ENCODE peak calls at places on chromosomes 6 and 20, in ten cellular contexts. B is GM12865, Y is coronary artery, O is ovary, S is foreskin fibroblast, G is aorta, C is fibroblast of lung, E is HCT116, U is upper lobe of right lung, I is brain microvascular endothelial cell. M is an unnamed sample.

GRCh38 chr6:36427781-36428345 is 14.8 kb downstream of the PXT1 start:
- DNase-seq in B (no peak), Y (no peak), O (no peak), S (peak; percentile 33), G (no peak), C (peak; percentile 28), E (no peak), U (no peak), I (peak; percentile 42), M (no peak)

GRCh38 chr6:25254671-25255070 is 24.5 kb upstream of the CARMIL1 start:
- DNase-seq in B (no peak), Y (no peak), O (no peak), S (peak; percentile 23), G (no peak), C (no peak), E (no peak), U (no peak), I (no peak), M (no peak)

GRCh38 chr6:82013561-82014275 is 233.8 kb downstream of the IBTK start:
- DNase-seq in B (no peak), Y (peak; percentile 71), O (no peak), S (peak; percentile 90), G (no peak), C (peak; percentile 83), E (no peak), U (no peak), I (peak; percentile 80), M (no peak)

GRCh38 chr6:139587469-139587868 is 213.0 kb upstream of the CITED2 start:
- DNase-seq in B (no peak), Y (no peak), O (no peak), S (peak; percentile 89), G (no peak), C (peak; percentile 86), E (no peak), U (no peak), I (peak; percentile 84), M (no peak)

GRCh38 chr6:2558098-2558770 is 192.5 kb downstream of the MYLK4 start:
- DNase-seq in B (no peak), Y (no peak), O (no peak), S (no peak), G (no peak), C (no peak), E (no peak), U (no peak), I (no peak), M (no peak)

GRCh38 chr6:145112711-145113148 is 622.6 kb downstream of the EPM2A start:
- DNase-seq in B (no peak), Y (no peak), O (no peak), S (peak; percentile 55), G (no peak), C (no peak), E (no peak), U (no peak), I (peak; percentile 1), M (no peak)

GRCh38 chr6:72246926-72247325 is 360.6 kb downstream of the RIMS1 start:
- DNase-seq in B (peak; percentile 2), Y (no peak), O (no peak), S (peak; percentile 6), G (no peak), C (peak; percentile 42), E (peak; percentile 0), U (no peak), I (peak; percentile 17), M (no peak)

GRCh38 chr6:137845460-137845859 is 21.6 kb upstream of the TNFAIP3 start:
- DNase-seq in B (no peak), Y (no peak), O (no peak), S (no peak), G (no peak), C (peak; percentile 28), E (no peak), U (no peak), I (no peak), M (no peak)

GRCh38 chr6:112330877-112331260 is 16.3 kb upstream of the RFPL4B start:
- DNase-seq in B (no peak), Y (no peak), O (no peak), S (no peak), G (no peak), C (no peak), E (no peak), U (no peak), I (no peak), M (no peak)

DNA sequence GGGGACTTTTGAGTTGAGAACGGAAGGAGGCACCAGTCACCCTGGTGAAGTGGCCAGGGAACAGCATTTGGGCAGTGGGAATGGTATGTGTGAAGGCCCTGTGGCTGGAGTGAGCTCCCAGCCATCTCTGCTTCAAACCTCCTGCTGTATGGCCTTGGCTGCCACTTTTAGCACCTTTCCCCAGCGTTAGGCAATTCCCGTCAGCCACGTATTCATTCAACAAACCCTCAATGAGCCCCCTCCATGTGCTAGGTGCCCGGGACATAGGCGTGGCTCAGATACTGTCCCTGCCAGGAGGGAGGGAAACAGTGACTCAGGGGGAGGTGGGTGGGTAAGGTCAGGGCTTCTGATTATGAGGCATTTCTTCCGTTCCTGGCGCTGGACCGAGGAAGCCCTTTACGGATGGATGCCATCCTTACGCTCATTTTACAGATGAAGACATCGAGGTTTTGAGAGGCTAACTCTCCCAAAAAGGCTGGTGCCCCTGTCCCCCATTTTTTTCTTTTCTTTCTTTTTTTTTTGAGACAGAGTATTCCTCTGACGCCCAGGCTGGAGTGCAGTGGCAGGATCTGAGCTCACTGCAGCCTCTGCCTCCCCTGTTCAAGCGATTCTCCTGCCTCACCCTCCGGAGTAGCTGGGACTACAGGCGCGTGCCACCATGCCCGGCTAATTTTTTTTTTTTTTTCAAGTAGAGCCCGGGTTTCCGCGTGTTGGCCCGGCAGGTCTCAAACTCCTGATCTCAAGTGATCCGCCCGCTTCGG is 37.5 kb downstream of the SRC start:
- DNase-seq in B (no peak), Y (peak; percentile 67), O (peak; percentile 37), S (peak; percentile 61), G (peak; percentile 84), C (peak; percentile 24), E (peak; percentile 81), U (peak; percentile 57), I (peak; percentile 21), M (no peak)
- H3K4me3 ChIP-seq in B (peak overlapping the region; percentile 37), Y (no peak overlapping the region), O (no peak overlapping the region), S (no peak overlapping the region), G (no peak overlapping the region), C (no peak overlapping the region), E (no peak overlapping the region), U (no peak overlapping the region), I (no peak overlapping the region), M (no peak overlapping the region)

DNA sequence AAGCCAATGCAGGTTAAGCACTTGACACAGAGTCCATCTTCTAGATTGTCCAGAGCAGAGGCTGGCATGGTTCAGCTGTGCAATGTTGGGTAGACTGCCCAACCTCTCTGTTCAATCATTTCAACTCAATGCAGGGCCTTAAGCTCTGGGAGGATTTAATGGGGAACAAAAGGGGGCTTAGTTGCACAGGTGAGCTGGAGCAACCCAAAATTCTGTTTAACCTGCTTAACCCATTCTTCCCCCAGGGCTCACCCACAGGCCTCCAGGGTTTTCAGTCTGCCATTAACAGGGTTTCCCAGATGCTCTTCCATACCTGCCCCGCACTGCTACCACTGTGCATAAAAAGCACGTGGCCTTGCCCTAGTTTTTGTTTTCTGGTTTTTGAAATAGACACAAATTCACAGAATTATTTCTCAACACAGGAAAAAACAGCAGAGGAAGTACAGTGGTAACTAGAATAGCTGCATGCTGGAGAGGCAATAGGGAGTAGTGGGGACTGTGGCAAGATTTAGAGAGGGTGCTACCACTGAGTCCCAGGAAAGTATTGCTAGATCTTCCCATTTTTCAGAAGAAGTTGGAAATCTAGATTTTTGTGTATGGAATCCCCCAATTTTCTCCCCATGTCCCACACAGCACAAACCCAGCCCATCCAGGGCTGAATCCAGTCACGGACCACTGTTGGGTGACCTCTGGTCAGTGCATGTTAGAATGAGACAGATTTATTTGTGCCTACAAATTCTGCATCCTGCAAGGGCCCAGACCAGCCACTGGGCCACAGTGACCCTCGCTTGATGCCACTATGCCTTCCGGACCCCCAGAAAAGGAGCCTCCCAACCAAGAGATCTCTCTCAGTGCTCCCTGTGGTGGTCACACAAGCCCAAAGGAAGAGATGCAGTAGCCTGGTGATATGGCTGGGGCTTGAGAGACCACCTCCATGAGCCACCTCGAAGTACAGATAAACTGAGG is 4.6 kb downstream of the PTGIS start:
- DNase-seq in B (no peak), Y (peak; percentile 47), O (no peak), S (no peak), G (peak; percentile 14), C (no peak), E (no peak), U (no peak), I (no peak), M (no peak)
- H3K4me3 ChIP-seq in B (no peak overlapping the region), Y (peak overlapping the region; percentile 53), O (peak overlapping the region; percentile 20), S (no peak overlapping the region), G (no peak overlapping the region), C (no peak overlapping the region), E (no peak overlapping the region), U (no peak overlapping the region), I (no peak overlapping the region), M (no peak overlapping the region)

DNA sequence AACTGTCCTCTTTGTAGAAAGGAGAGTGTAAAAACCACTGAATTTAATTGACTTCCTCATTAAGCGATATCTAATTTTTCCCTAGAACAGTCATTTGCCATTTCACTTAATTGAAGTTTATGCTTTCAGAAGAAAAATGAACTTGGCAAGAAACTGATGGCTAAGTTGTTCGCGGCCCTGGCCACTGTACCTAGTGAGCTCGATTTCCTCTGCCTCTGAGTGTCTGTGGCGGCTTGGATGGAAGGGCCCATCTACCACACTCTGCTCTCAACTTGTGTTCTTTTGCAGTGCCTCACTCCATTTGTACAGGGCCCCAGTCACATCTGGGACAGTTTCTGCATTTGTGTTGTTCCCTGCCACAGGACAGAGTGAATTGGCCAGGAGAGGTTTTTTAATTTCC is 102.9 kb downstream of the BCAS1 start:
- DNase-seq in B (no peak), Y (no peak), O (no peak), S (no peak), G (no peak), C (no peak), E (no peak), U (no peak), I (no peak), M (no peak)
- H3K4me3 ChIP-seq in B (no peak overlapping the region), Y (no peak overlapping the region), O (no peak overlapping the region), S (no peak overlapping the region), G (no peak overlapping the region), C (no peak overlapping the region), E (no peak overlapping the region), U (no peak overlapping the region), I (no peak overlapping the region), M (no peak overlapping the region)

GRCh38 chr6:4031442-4031841 is 47.5 kb downstream of the FAM217A start:
- DNase-seq in B (no peak), Y (no peak), O (no peak), S (no peak), G (no peak), C (no peak), E (no peak), U (no peak), I (no peak), M (no peak)

GRCh38 chr6:4030672-4031071 is 48.3 kb downstream of the FAM217A start:
- DNase-seq in B (no peak), Y (no peak), O (no peak), S (no peak), G (no peak), C (no peak), E (no peak), U (no peak), I (no peak), M (no peak)

GRCh38 chr6:4036581-4036980 is 42.4 kb downstream of the FAM217A start:
- DNase-seq in B (no peak), Y (no peak), O (no peak), S (no peak), G (no peak), C (no peak), E (no peak), U (no peak), I (no peak), M (no peak)

GRCh38 chr6:4028051-4028450 is 50.9 kb downstream of the FAM217A start:
- DNase-seq in B (no peak), Y (no peak), O (no peak), S (no peak), G (no peak), C (no peak), E (no peak), U (no peak), I (no peak), M (no peak)

GRCh38 chr6:4032475-4032874 is 46.5 kb downstream of the FAM217A start:
- DNase-seq in B (no peak), Y (no peak), O (no peak), S (no peak), G (no peak), C (no peak), E (no peak), U (no peak), I (no peak), M (no peak)
- H3K4me3 ChIP-seq in B (no peak overlapping the region), Y (no peak overlapping the region), O (no peak overlapping the region), S (no peak overlapping the region), G (no peak overlapping the region), C (no peak overlapping the region), E (no peak overlapping the region), U (no peak overlapping the region), I (no peak overlapping the region), M (no peak overlapping the region)